ENCODE peak calls at places on chromosome 1, in five cellular contexts. One of them, this sample, is unnamed.

GRCh38 chr1:40014812-40015594 is 25.5 kb upstream of the CAP1 start:
- DNase-seq in NCI-H1105: no peak
- DNase-seq in T-cell: no peak
- DNase-seq in thoracic aorta: no peak
- DNase-seq in cardiac muscle cell: peak
- DNase-seq in this sample: peak

GRCh38 chr1:109897244-109897955 is 13.2 kb upstream of the CSF1 start:
- DNase-seq in NCI-H1105: no peak
- DNase-seq in T-cell: no peak
- DNase-seq in thoracic aorta: no peak
- DNase-seq in cardiac muscle cell: no peak
- DNase-seq in this sample: no peak

GRCh38 chr1:221680085-221680484 is 61.8 kb downstream of the DUSP10 start:
- DNase-seq in NCI-H1105: no peak
- DNase-seq in T-cell: no peak
- DNase-seq in thoracic aorta: no peak
- DNase-seq in cardiac muscle cell: no peak
- DNase-seq in this sample: no peak

GRCh38 chr1:201740086-201740541 is 88.8 kb upstream of the IPO9 start:
- DNase-seq in NCI-H1105: no peak
- DNase-seq in T-cell: no peak
- DNase-seq in thoracic aorta: no peak
- DNase-seq in cardiac muscle cell: no peak
- DNase-seq in this sample: no peak

GRCh38 chr1:163166886-163167555 is 35.7 kb downstream of the RGS5 start:
- DNase-seq in NCI-H1105: no peak
- DNase-seq in T-cell: no peak
- DNase-seq in thoracic aorta: no peak
- DNase-seq in cardiac muscle cell: no peak
- DNase-seq in this sample: no peak

GRCh38 chr1:37558411-37558810 is 1.7 kb downstream of the DNALI1 start:
- DNase-seq in NCI-H1105: no peak
- DNase-seq in T-cell: no peak
- DNase-seq in thoracic aorta: no peak
- DNase-seq in cardiac muscle cell: no peak
- DNase-seq in this sample: no peak

GRCh38 chr1:6235302-6235680 is 473 bp downstream of the ICMT start:
- DNase-seq in NCI-H1105: no peak
- DNase-seq in T-cell: no peak
- DNase-seq in thoracic aorta: no peak
- DNase-seq in cardiac muscle cell: no peak
- DNase-seq in this sample: no peak

GRCh38 chr1:204171751-204172178 is 5.6 kb upstream of the REN start:
- DNase-seq in NCI-H1105: no peak
- DNase-seq in T-cell: no peak
- DNase-seq in thoracic aorta: no peak
- DNase-seq in cardiac muscle cell: peak
- DNase-seq in this sample: peak

GRCh38 chr1:92747735-92748134 is 37.2 kb downstream of the EVI5 start:
- DNase-seq in NCI-H1105: no peak
- DNase-seq in T-cell: no peak
- DNase-seq in thoracic aorta: no peak
- DNase-seq in cardiac muscle cell: peak
- DNase-seq in this sample: no peak

GRCh38 chr1:198549863-198550262 is 9.4 kb upstream of the ATP6V1G3 start:
- DNase-seq in NCI-H1105: no peak
- DNase-seq in T-cell: no peak
- DNase-seq in thoracic aorta: no peak
- DNase-seq in cardiac muscle cell: no peak
- DNase-seq in this sample: no peak

GRCh38 chr1:42295816-42296215 is 39.2 kb downstream of the FOXJ3 start:
- DNase-seq in NCI-H1105: no peak
- DNase-seq in T-cell: no peak
- DNase-seq in thoracic aorta: no peak
- DNase-seq in cardiac muscle cell: no peak
- DNase-seq in this sample: no peak

GRCh38 chr1:92476071-92476607 is 10.6 kb downstream of the GFI1 start:
- DNase-seq in NCI-H1105: peak
- DNase-seq in T-cell: peak
- DNase-seq in thoracic aorta: no peak
- DNase-seq in cardiac muscle cell: no peak
- DNase-seq in this sample: no peak

GRCh38 chr1:1283821-1284220 is 3.6 kb downstream of the SCNN1D start:
- DNase-seq in NCI-H1105: no peak
- DNase-seq in T-cell: no peak
- DNase-seq in thoracic aorta: no peak
- DNase-seq in cardiac muscle cell: no peak
- DNase-seq in this sample: no peak

GRCh38 chr1:200483491-200484143 is 73.8 kb upstream of the ZNF281 start:
- DNase-seq in NCI-H1105: no peak
- DNase-seq in T-cell: no peak
- DNase-seq in thoracic aorta: no peak
- DNase-seq in cardiac muscle cell: peak
- DNase-seq in this sample: peak

GRCh38 chr1:93702102-93702827 is 20.6 kb upstream of the BCAR3 start:
- DNase-seq in NCI-H1105: no peak
- DNase-seq in T-cell: no peak
- DNase-seq in thoracic aorta: no peak
- DNase-seq in cardiac muscle cell: no peak
- DNase-seq in this sample: peak

GRCh38 chr1:55696181-55696580 is 481.0 kb upstream of the USP24 start:
- DNase-seq in NCI-H1105: no peak
- DNase-seq in T-cell: no peak
- DNase-seq in thoracic aorta: peak
- DNase-seq in cardiac muscle cell: peak
- DNase-seq in this sample: no peak

GRCh38 chr1:246332078-246332477 is 175.0 kb downstream of the SMYD3 start:
- DNase-seq in NCI-H1105: no peak
- DNase-seq in T-cell: no peak
- DNase-seq in thoracic aorta: no peak
- DNase-seq in cardiac muscle cell: peak
- DNase-seq in this sample: no peak

GRCh38 chr1:110200666-110201065 is 9.4 kb upstream of the KCNC4 start:
- DNase-seq in NCI-H1105: no peak
- DNase-seq in T-cell: no peak
- DNase-seq in thoracic aorta: no peak
- DNase-seq in cardiac muscle cell: peak
- DNase-seq in this sample: no peak

GRCh38 chr1:40421694-40422384 is 28.4 kb upstream of the ZFP69B start:
- DNase-seq in NCI-H1105: peak
- DNase-seq in T-cell: no peak
- DNase-seq in thoracic aorta: no peak
- DNase-seq in cardiac muscle cell: peak
- DNase-seq in this sample: no peak

GRCh38 chr1:204089044-204089751 is 16.3 kb downstream of the SOX13 start:
- DNase-seq in NCI-H1105: no peak
- DNase-seq in T-cell: no peak
- DNase-seq in thoracic aorta: no peak
- DNase-seq in cardiac muscle cell: peak
- DNase-seq in this sample: no peak

GRCh38 chr1:231724876-231725647 is 98.5 kb downstream of the DISC1 start:
- DNase-seq in NCI-H1105: no peak
- DNase-seq in T-cell: no peak
- DNase-seq in thoracic aorta: no peak
- DNase-seq in cardiac muscle cell: peak
- DNase-seq in this sample: no peak

GRCh38 chr1:236058141-236058626 is 6.7 kb downstream of the NID1 start:
- DNase-seq in NCI-H1105: no peak
- DNase-seq in T-cell: no peak
- DNase-seq in thoracic aorta: no peak
- DNase-seq in cardiac muscle cell: peak
- DNase-seq in this sample: no peak

GRCh38 chr1:27004471-27005165 is 8.0 kb downstream of the TENT5B start:
- DNase-seq in NCI-H1105: no peak
- DNase-seq in T-cell: no peak
- DNase-seq in thoracic aorta: no peak
- DNase-seq in cardiac muscle cell: peak
- DNase-seq in this sample: no peak

GRCh38 chr1:201602413-201603265 is 63.7 kb downstream of the NAV1 start:
- DNase-seq in NCI-H1105: no peak
- DNase-seq in T-cell: no peak
- DNase-seq in thoracic aorta: no peak
- DNase-seq in cardiac muscle cell: peak
- DNase-seq in this sample: no peak

GRCh38 chr1:184986250-184986649 is 11.9 kb upstream of the NIBAN1 start:
- DNase-seq in NCI-H1105: no peak
- DNase-seq in T-cell: no peak
- DNase-seq in thoracic aorta: no peak
- DNase-seq in cardiac muscle cell: peak
- DNase-seq in this sample: no peak

GRCh38 chr1:181077576-181078242 is 10.8 kb upstream of the IER5 start:
- DNase-seq in NCI-H1105: no peak
- DNase-seq in T-cell: no peak
- DNase-seq in thoracic aorta: no peak
- DNase-seq in cardiac muscle cell: peak
- DNase-seq in this sample: no peak

GRCh38 chr1:27380223-27380622 is 2.9 kb downstream of the CD164L2 start:
- DNase-seq in NCI-H1105: no peak
- DNase-seq in T-cell: no peak
- DNase-seq in thoracic aorta: no peak
- DNase-seq in cardiac muscle cell: no peak
- DNase-seq in this sample: no peak

GRCh38 chr1:239891621-239892358 is 199.9 kb upstream of the FMN2 start:
- DNase-seq in NCI-H1105: no peak
- DNase-seq in T-cell: no peak
- DNase-seq in thoracic aorta: no peak
- DNase-seq in cardiac muscle cell: no peak
- DNase-seq in this sample: no peak

GRCh38 chr1:165666152-165666551 is 32.2 kb downstream of the ALDH9A1 start:
- DNase-seq in NCI-H1105: no peak
- DNase-seq in T-cell: no peak
- DNase-seq in thoracic aorta: no peak
- DNase-seq in cardiac muscle cell: peak
- DNase-seq in this sample: no peak

GRCh38 chr1:192544983-192545393 is 30.6 kb upstream of the RGS1 start:
- DNase-seq in NCI-H1105: no peak
- DNase-seq in T-cell: no peak
- DNase-seq in thoracic aorta: no peak
- DNase-seq in cardiac muscle cell: peak
- DNase-seq in this sample: peak

GRCh38 chr1:1858382-1859086 is 32.4 kb downstream of the GNB1 start:
- DNase-seq in NCI-H1105: no peak
- DNase-seq in T-cell: peak
- DNase-seq in thoracic aorta: peak
- DNase-seq in cardiac muscle cell: peak
- DNase-seq in this sample: no peak

GRCh38 chr1:167794043-167794442 is 72.3 kb downstream of the MPZL1 start:
- DNase-seq in NCI-H1105: no peak
- DNase-seq in T-cell: no peak
- DNase-seq in thoracic aorta: no peak
- DNase-seq in cardiac muscle cell: no peak
- DNase-seq in this sample: no peak

GRCh38 chr1:183300828-183301227 is 114.8 kb downstream of the LAMC2 start:
- DNase-seq in NCI-H1105: no peak
- DNase-seq in T-cell: no peak
- DNase-seq in thoracic aorta: no peak
- DNase-seq in cardiac muscle cell: no peak
- DNase-seq in this sample: no peak

GRCh38 chr1:156344409-156344808 is 6.1 kb downstream of the TSACC start:
- DNase-seq in NCI-H1105: no peak
- DNase-seq in T-cell: no peak
- DNase-seq in thoracic aorta: no peak
- DNase-seq in cardiac muscle cell: no peak
- DNase-seq in this sample: no peak